ENCODE peak calls at places on chromosomes 16 and 17, in eight cellular contexts. X, Z, M, Y, K, N, D and B are unnamed samples.

GRCh38 chr17:7130626-7131467 is 16.2 kb upstream of the ASGR2 start:
- DNase-seq in N (no peak), X (no peak), K (no peak), Y (no peak), Z (no peak), D (peak), M (no peak), B (no peak)

GRCh38 chr17:74816883-74817620 is 40.9 kb upstream of the NAT9 start:
- DNase-seq in K (no peak), D (no peak), X (no peak), Z (no peak), M (no peak), N (no peak), Y (no peak), B (no peak)

GRCh38 chr16:49890876-49891275 is 35.0 kb upstream of the ZNF423 start:
- DNase-seq in N (peak), K (peak), X (no peak), M (peak), Z (no peak), D (no peak), Y (no peak), B (no peak)

GRCh38 chr17:56230660-56231059 is 77.4 kb downstream of the ANKFN1 start:
- DNase-seq in Y (no peak), D (no peak), X (no peak), M (no peak), N (no peak), K (no peak), Z (no peak), B (peak)

GRCh38 chr17:69960755-69961154 is 114.3 kb upstream of the KCNJ16 start:
- DNase-seq in X (no peak), M (no peak), K (no peak), D (peak), Y (no peak), N (no peak), Z (no peak), B (no peak)

GRCh38 chr16:9683677-9684076 is 498.6 kb downstream of the GRIN2A start:
- DNase-seq in Z (no peak), Y (no peak), K (no peak), D (no peak), X (no peak), M (no peak), N (no peak), B (no peak)

GRCh38 chr16:50093607-50094570 is 28.1 kb downstream of the HEATR3 start:
- DNase-seq in Y (no peak), X (no peak), K (no peak), D (peak), Z (no peak), M (no peak), N (peak), B (no peak)

GRCh38 chr17:81860756-81861568 is 627 bp upstream of the P4HB start:
- DNase-seq in K (peak), M (peak), D (peak), Z (peak), X (peak), N (peak), Y (peak), B (peak)

GRCh38 chr17:76716146-76716833 is 5.5 kb upstream of the MXRA7 start:
- DNase-seq in Z (peak), X (peak), M (no peak), N (no peak), D (no peak), K (no peak), Y (no peak), B (peak)

GRCh38 chr17:57032343-57032742 is 52.7 kb upstream of the AKAP1 start:
- DNase-seq in K (no peak), X (no peak), D (peak), N (peak), M (no peak), Y (no peak), Z (no peak), B (no peak)

GRCh38 chr17:1966274-1967086 is 58.7 kb downstream of the RTN4RL1 start:
- DNase-seq in Z (no peak), X (no peak), D (no peak), M (no peak), N (no peak), Y (no peak), K (no peak), B (no peak)

GRCh38 chr17:56833023-56833811 is 503 bp downstream of the C17orf67 start:
- DNase-seq in K (peak), M (peak), D (peak), Y (peak), X (peak), Z (peak), N (peak), B (peak)

GRCh38 chr17:34580685-34581445 is 1.5 kb downstream of the TMEM132E start:
- DNase-seq in Y (no peak), N (no peak), M (no peak), K (peak), Z (no peak), D (no peak), X (no peak), B (no peak)
- TF ChIP-seq CTCF in Y (no peak), N (no peak), M (no peak), K (peak), Z (no peak), D (no peak), X (no peak), B (no peak)

GRCh38 chr16:66373667-66374066 is 7.2 kb downstream of the CDH5 start:
- DNase-seq in K (no peak), M (no peak), X (no peak), D (no peak), N (no peak), Z (no peak), Y (no peak), B (no peak)

GRCh38 chr16:66375451-66375850 is 9.0 kb downstream of the CDH5 start:
- DNase-seq in Z (no peak), M (no peak), X (no peak), Y (no peak), N (no peak), K (no peak), D (no peak), B (no peak)

GRCh38 chr16:66372078-66372897 is 5.8 kb downstream of the CDH5 start:
- DNase-seq in Y (no peak), D (no peak), Z (no peak), K (no peak), X (no peak), N (no peak), M (no peak), B (no peak)

GRCh38 chr16:66372898-66373155 is 6.3 kb downstream of the CDH5 start:
- DNase-seq in X (no peak), D (no peak), M (no peak), Z (no peak), Y (no peak), K (no peak), N (no peak), B (no peak)

GRCh38 chr16:66374176-66374575 is 7.7 kb downstream of the CDH5 start:
- DNase-seq in X (no peak), N (no peak), M (no peak), K (no peak), Y (no peak), D (no peak), Z (no peak), B (no peak)
- H3K4me3 ChIP-seq in X (no peak), N (no peak), M (no peak), K (no peak), Y (no peak), D (no peak), Z (no peak), B (no peak)

GRCh38 chr16:29192329-29193247 is 207.7 kb downstream of the LAT start:
- DNase-seq in Z (no peak), N (no peak), D (no peak), X (no peak), Y (no peak), K (no peak), M (no peak), B (no peak)
- TF ChIP-seq CTCF in Z (no peak), N (no peak), D (no peak), X (no peak), Y (no peak), K (no peak), M (peak), B (peak)

GRCh38 chr16:78987676-78988075 is 612.9 kb downstream of the MAF start:
- DNase-seq in X (peak), D (no peak), Y (no peak), K (no peak), M (no peak), N (no peak), Z (peak), B (no peak)

GRCh38 chr16:78984324-78984723 is 616.2 kb downstream of the MAF start:
- DNase-seq in Z (peak), X (peak), K (no peak), D (no peak), M (no peak), Y (no peak), N (peak), B (no peak)

GRCh38 chr16:78985736-78986605 is 614.6 kb downstream of the MAF start:
- DNase-seq in M (no peak), N (no peak), Z (peak), Y (no peak), X (peak), D (no peak), K (no peak), B (no peak)

GRCh38 chr16:78982344-78982743 is 618.2 kb downstream of the MAF start:
- DNase-seq in Y (no peak), N (no peak), D (no peak), K (no peak), X (no peak), Z (no peak), M (no peak), B (no peak)

DNA sequence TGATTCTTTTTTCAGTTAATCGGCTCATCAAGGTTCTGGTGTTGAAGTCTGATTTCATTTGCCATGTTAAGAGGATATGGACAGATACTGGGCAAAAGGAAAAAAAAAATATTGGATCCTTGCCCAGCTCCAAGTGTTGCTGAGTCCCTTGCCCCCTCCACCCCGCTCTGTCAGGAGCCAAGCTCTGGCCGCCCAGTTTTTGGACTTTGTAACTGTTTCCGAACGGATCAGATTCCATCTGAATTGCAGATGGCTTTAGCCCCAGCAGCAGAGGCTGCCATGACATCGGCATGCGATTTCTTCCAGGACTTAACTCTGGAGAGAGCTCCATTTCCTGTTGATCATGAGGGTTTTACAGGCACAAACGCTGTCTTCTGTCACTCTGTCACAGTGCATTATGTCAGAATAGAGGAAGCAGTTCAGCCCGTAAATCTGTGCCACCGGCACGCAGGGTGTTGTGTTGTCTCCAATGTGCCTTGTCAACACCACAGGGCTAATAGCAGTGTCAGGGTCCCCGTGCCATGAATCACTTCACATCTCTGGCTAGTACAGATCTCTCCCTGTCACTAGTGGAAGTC is 615.6 kb downstream of the MAF start:
- DNase-seq in N (no peak), D (peak), X (no peak), M (no peak), Y (no peak), K (no peak), Z (no peak), B (no peak)
- H3K4me3 ChIP-seq in N (no peak), D (no peak), X (no peak), M (no peak), Y (no peak), K (no peak), Z (no peak), B (no peak)

GRCh38 chr16:68356249-68356918 is 45.6 kb downstream of the PRMT7 start:
- DNase-seq in X (no peak), Y (no peak), K (no peak), D (no peak), M (peak), N (peak), Z (no peak), B (no peak)

GRCh38 chr16:68358951-68359350 is 48.1 kb downstream of the PRMT7 start:
- DNase-seq in Y (no peak), D (no peak), X (no peak), Z (no peak), K (no peak), M (no peak), N (no peak), B (no peak)

GRCh38 chr16:68356919-68357286 is 46.1 kb downstream of the PRMT7 start:
- DNase-seq in N (no peak), Y (no peak), Z (no peak), K (no peak), D (no peak), X (no peak), M (no peak), B (no peak)

GRCh38 chr16:68357923-68358322 is 47.1 kb downstream of the PRMT7 start:
- DNase-seq in N (no peak), X (no peak), D (no peak), Y (no peak), M (no peak), Z (no peak), K (no peak), B (no peak)

DNA sequence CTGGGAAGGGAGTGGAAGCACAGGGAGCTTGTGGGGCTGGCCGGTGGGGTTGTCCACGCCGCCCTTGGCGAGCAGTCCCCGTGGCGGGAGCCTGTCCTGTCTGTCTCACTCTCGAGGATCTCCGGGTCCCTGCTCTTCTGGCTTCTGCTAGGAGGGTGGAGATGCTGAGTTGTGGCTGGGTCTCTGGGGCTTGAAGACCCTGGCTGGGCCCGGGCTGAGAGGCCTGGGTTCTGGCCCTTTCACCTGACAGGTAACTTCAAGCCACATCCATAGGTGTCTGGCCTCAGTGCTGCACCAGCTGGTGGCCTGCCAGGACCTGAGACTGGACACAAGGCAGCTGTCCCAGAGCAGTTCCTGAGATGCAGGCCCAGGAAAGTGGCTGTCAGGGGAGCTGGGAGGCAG is 46.7 kb downstream of the PRMT7 start:
- DNase-seq in D (no peak), M (no peak), Z (no peak), Y (no peak), X (no peak), K (no peak), N (no peak), B (no peak)
- TF ChIP-seq CTCF in D (no peak), M (no peak), Z (no peak), Y (no peak), X (no peak), K (no peak), N (no peak), B (no peak)

GRCh38 chr17:18857864-18858566 is at the start of gene PRPSAP2:
- DNase-seq in Y (peak), D (peak), K (peak), M (peak), Z (peak), N (peak), X (peak), B (peak)

GRCh38 chr17:18858567-18859245 is 775 bp downstream of the PRPSAP2 start:
- DNase-seq in Y (no peak), K (no peak), X (no peak), D (no peak), M (no peak), N (no peak), Z (peak), B (no peak)

GRCh38 chr17:18855831-18856624 is 1.9 kb upstream of the PRPSAP2 start:
- DNase-seq in K (peak), Z (peak), N (peak), X (peak), M (peak), D (peak), Y (peak), B (peak)

GRCh38 chr17:18851206-18851605 is 6.7 kb upstream of the PRPSAP2 start:
- DNase-seq in K (no peak), D (no peak), X (peak), Z (no peak), Y (no peak), M (no peak), N (no peak), B (no peak)

GRCh38 chr17:18854956-18855355 is 3.0 kb upstream of the PRPSAP2 start:
- DNase-seq in N (no peak), M (no peak), K (no peak), Z (no peak), X (no peak), D (no peak), Y (no peak), B (no peak)
- H3K4me3 ChIP-seq in N (no peak), M (no peak), K (no peak), Z (no peak), X (no peak), D (no peak), Y (peak), B (no peak)